ENCODE peak calls at places on chromosomes 2 and 18, in four cellular contexts. N is body of pancreas, V is neural progenitor cell, Y is IMR-90. R is an unnamed sample.

GRCh38 chr18:6960656-6961055 is 156.9 kb downstream of the LAMA1 start:
- DNase-seq in Y (peak; percentile 65), V (no peak), N (no peak), R (no peak)

GRCh38 chr2:224884188-224884587 is 158.1 kb downstream of the DOCK10 start:
- DNase-seq in N (no peak), V (no peak), Y (peak; percentile 35), R (no peak)

GRCh38 chr2:148524519-148524919 is 120.0 kb upstream of the EPC2 start:
- DNase-seq in V (no peak), N (no peak), Y (no peak), R (peak; percentile 72)

GRCh38 chr2:55862673-55863390 is 60.8 kb downstream of the EFEMP1 start:
- DNase-seq in N (peak; percentile 48), V (no peak), Y (peak; percentile 100), R (no peak)

GRCh38 chr2:118536306-118536705 is 311.1 kb downstream of the EN1 start:
- DNase-seq in V (no peak), N (no peak), Y (no peak), R (no peak)

GRCh38 chr18:70321616-70322015 is 32.8 kb downstream of the SOCS6 start:
- DNase-seq in V (no peak), Y (no peak), N (no peak), R (no peak)

GRCh38 chr2:177020524-177021119 is 192.0 kb upstream of the HNRNPA3 start:
- DNase-seq in Y (no peak), V (no peak), N (no peak), R (no peak)

GRCh38 chr2:26122633-26123032 is 50.3 kb upstream of the GAREM2 start:
- DNase-seq in V (no peak), Y (no peak), N (no peak), R (no peak)

GRCh38 chr2:217099561-217099960 is 239.7 kb upstream of the TNP1 start:
- DNase-seq in N (no peak), Y (no peak), V (no peak), R (no peak)

GRCh38 chr2:216664593-216665034 is 30.7 kb downstream of the IGFBP5 start:
- DNase-seq in V (peak; percentile 31), N (no peak), Y (peak; percentile 45), R (peak; percentile 9)

GRCh38 chr18:39199231-39199855 is 1633.7 kb upstream of the CELF4 start:
- DNase-seq in V (no peak), Y (no peak), N (no peak), R (no peak)

GRCh38 chr2:142190805-142191204 is 60.0 kb upstream of the LRP1B start:
- DNase-seq in Y (peak; percentile 21), N (no peak), V (no peak), R (no peak)

GRCh38 chr2:138716183-138716582 is 64.0 kb downstream of the NXPH2 start:
- DNase-seq in N (no peak), Y (no peak), V (no peak), R (no peak)

DNA sequence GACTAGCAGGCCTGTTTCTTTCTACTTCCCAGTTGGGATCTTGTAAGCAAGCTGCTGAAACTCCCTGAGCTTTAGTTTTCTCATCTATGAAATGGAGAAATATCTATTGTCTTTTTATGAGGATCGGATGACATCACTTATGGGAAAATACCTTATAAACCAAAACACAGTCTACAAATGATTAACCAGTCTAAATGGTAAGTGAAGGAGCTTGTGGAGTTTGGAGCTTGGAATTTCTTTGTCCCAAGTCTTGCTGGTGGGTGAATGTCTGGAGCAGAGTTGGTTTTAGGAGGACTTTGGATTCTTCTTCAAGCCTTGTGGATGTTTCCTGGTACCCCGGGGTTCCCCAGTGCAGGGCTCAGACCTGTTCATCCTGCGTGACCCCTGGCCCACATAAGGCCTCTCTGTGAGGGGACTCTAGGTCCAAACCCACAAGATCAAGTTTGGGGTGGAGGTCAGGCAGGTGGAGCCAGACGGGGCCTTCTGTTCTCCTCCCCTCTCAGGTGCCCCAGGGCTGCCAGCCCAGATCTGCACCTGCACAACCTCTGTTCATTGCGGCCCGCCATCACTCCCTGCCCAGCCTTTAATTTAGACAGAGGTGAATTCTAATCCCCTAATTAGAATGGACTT is 43.3 kb downstream of the FOSL2 start:
- DNase-seq in Y (no peak), V (no peak), N (no peak), R (no peak)
- H3K27ac ChIP-seq in Y (no peak overlapping the region), V (no peak overlapping the region), N (no peak overlapping the region), R (no peak overlapping the region)

GRCh38 chr2:101861382-101861781 is 130.4 kb upstream of the IL1R2 start:
- DNase-seq in V (no peak), N (no peak), Y (no peak), R (no peak)
- H3K36me3 ChIP-seq in V (peaks cover 26% of the 10 kb centered on the region), N (peaks cover 12% of the 10 kb centered on the region), Y (peaks cover 44% of the 10 kb centered on the region), R (peaks cover 53% of the 10 kb centered on the region)

DNA sequence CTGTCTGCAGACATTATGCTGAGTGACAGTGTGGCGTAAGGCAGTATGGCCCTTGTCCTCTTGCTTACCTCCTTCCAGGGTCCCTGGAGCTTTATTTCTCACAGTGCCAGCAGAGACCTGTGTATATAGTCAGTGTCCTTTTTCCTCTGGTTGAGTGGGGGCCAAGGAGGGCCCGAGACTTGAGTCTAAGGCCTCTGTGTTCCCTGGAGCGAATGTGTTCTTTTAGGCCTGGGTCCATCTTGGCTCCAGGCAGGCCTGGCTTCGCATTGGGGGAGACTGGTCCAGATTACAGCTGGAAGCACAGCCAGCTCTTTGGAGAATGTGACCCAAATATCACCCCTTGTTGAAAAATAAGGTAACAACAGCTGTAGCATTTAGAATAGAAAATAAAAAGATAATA is 4.9 kb downstream of the VAMP5 start:
- DNase-seq in V (no peak), Y (no peak), N (no peak), R (no peak)
- H3K4me1 ChIP-seq in V (no peaks in the 10 kb centered on the region), Y (peaks cover 34% of the 10 kb centered on the region), N (peaks cover 75% of the 10 kb centered on the region), R (peaks cover 28% of the 10 kb centered on the region)

GRCh38 chr2:85591563-85591962 is 4.0 kb upstream of the RNF181 start:
- DNase-seq in Y (no peak), V (no peak), N (peak; percentile 50), R (no peak)
- H3K27ac ChIP-seq in Y (peak overlapping the region; percentile 38), V (no peak overlapping the region), N (peak overlapping the region; percentile 41), R (no peak overlapping the region)

GRCh38 chr2:17729880-17730279 is 23.7 kb downstream of the SMC6 start:
- DNase-seq in V (no peak), N (no peak), Y (no peak), R (no peak)
- H3K36me3 ChIP-seq in V (peaks cover 24% of the 10 kb centered on the region), N (peaks cover 2% of the 10 kb centered on the region), Y (peaks cover 5% of the 10 kb centered on the region), R (no peaks in the 10 kb centered on the region)

R was measured in CD8-positive, alpha-beta memory T cell.